ENCODE peak calls at places on chromosomes 6 and 20, in six cellular contexts. Q is aorta, J is fibroblast of lung, W is stomach, S is neuronal stem cell, O is heart right ventricle. D is an unnamed sample.

GRCh38 chr6:148342146-148343027 is at the start of gene SASH1:
- DNase-seq in Q (peak; percentile 83), J (peak; percentile 80), W (peak; percentile 57), S (peak; percentile 94), O (peak; percentile 71), D (peak; percentile 55)

GRCh38 chr6:143068001-143068400 is 7.3 kb downstream of the AIG1 start:
- DNase-seq in Q (no peak), J (no peak), W (no peak), S (no peak), O (no peak), D (no peak)

GRCh38 chr6:26311012-26311384 is 54.0 kb upstream of the BTN3A2 start:
- DNase-seq in Q (no peak), J (peak; percentile 60), W (no peak), S (no peak), O (no peak), D (peak; percentile 80)

GRCh38 chr20:19552144-19552895 is 205.7 kb upstream of the RIN2 start:
- DNase-seq in Q (peak; percentile 72), J (no peak), W (peak; percentile 49), S (peak; percentile 50), O (no peak), D (no peak)

GRCh38 chr20:49595811-49596545 is 28.0 kb upstream of the PTGIS start:
- DNase-seq in Q (peak; percentile 75), J (no peak), W (no peak), S (no peak), O (no peak), D (peak; percentile 64)

GRCh38 chr6:148203970-148204369 is 138.7 kb upstream of the SASH1 start:
- DNase-seq in Q (peak; percentile 55), J (peak; percentile 67), W (no peak), S (no peak), O (no peak), D (peak; percentile 35)

GRCh38 chr20:20710847-20711315 is 1.6 kb downstream of the RALGAPA2 start:
- DNase-seq in Q (no peak), J (no peak), W (peak; percentile 77), S (no peak), O (no peak), D (no peak)

GRCh38 chr6:142833054-142833453 is 111.9 kb downstream of the HIVEP2 start:
- DNase-seq in Q (no peak), J (peak; percentile 93), W (no peak), S (no peak), O (no peak), D (peak; percentile 97)

GRCh38 chr20:42889517-42889916 is 300.2 kb downstream of the PTPRT start:
- DNase-seq in Q (no peak), J (no peak), W (no peak), S (no peak), O (no peak), D (no peak)

GRCh38 chr6:170280689-170281045 is 10.2 kb downstream of the DLL1 start:
- DNase-seq in Q (no peak), J (peak; percentile 5), W (no peak), S (no peak), O (no peak), D (no peak)

GRCh38 chr6:121435444-121436069 is at the start of gene GJA1:
- DNase-seq in Q (peak; percentile 73), J (peak; percentile 88), W (no peak), S (peak; percentile 65), O (no peak), D (peak; percentile 85)

GRCh38 chr6:141829996-141830395 is 302.7 kb upstream of the GJE1 start:
- DNase-seq in Q (no peak), J (no peak), W (no peak), S (peak; percentile 45), O (no peak), D (no peak)
- H3K27ac ChIP-seq in Q (no peak overlapping the region), J (no peak overlapping the region), W (no peak overlapping the region), S (peak overlapping the region; percentile 72), O (no peak overlapping the region), D (no peak overlapping the region)

GRCh38 chr6:110882824-110883554 is 8.4 kb downstream of the AMD1 start:
- DNase-seq in Q (no peak), J (no peak), W (no peak), S (no peak), O (no peak), D (no peak)

GRCh38 chr6:110884321-110884720 is 9.7 kb downstream of the AMD1 start:
- DNase-seq in Q (no peak), J (no peak), W (no peak), S (no peak), O (no peak), D (no peak)

GRCh38 chr6:110881929-110882629 is 7.5 kb downstream of the AMD1 start:
- DNase-seq in Q (no peak), J (peak; percentile 86), W (no peak), S (no peak), O (no peak), D (no peak)

GRCh38 chr6:110886555-110887167 is 12.1 kb downstream of the AMD1 start:
- DNase-seq in Q (no peak), J (no peak), W (no peak), S (no peak), O (no peak), D (no peak)

GRCh38 chr6:110885526-110885925 is 10.9 kb downstream of the AMD1 start:
- DNase-seq in Q (no peak), J (no peak), W (no peak), S (no peak), O (no peak), D (no peak)
- H3K27ac ChIP-seq in Q (no peak overlapping the region), J (no peak overlapping the region), W (peak overlapping the region; percentile 23), S (no peak overlapping the region), O (peak overlapping the region; percentile 42), D (peak overlapping the region; percentile 5)

GRCh38 chr20:46915580-46916243 is 21.1 kb downstream of the EYA2 start:
- DNase-seq in Q (no peak), J (no peak), W (no peak), S (no peak), O (no peak), D (no peak)
- H3K27ac ChIP-seq in Q (peak overlapping the region; percentile 50), J (no peak overlapping the region), W (no peak overlapping the region), S (no peak overlapping the region), O (no peak overlapping the region), D (no peak overlapping the region)

DNA sequence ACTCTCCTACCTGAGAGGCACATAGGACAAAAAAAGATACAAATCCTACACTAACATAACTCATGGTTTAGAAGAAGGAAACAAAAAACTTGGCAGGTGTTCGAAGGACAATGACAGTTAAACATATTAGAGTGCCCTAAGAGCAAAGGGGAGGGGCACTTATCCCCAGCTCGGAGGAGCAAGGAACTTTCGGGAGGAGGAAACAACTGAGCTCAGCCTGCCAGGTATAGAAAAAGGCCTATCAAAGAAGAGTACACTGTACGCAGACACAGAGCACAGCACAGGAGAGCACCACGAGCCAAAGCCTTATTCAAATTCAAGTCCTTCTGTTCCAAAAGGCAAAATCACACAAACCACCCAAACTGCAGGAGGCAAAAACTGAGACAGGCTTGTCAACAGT is 108.9 kb downstream of the CHD6 start:
- DNase-seq in Q (no peak), J (no peak), W (no peak), S (no peak), O (no peak), D (no peak)
- H3K27ac ChIP-seq in Q (no peak overlapping the region), J (peak overlapping the region; percentile 43), W (no peak overlapping the region), S (no peak overlapping the region), O (peak overlapping the region; percentile 73), D (no peak overlapping the region)

DNA sequence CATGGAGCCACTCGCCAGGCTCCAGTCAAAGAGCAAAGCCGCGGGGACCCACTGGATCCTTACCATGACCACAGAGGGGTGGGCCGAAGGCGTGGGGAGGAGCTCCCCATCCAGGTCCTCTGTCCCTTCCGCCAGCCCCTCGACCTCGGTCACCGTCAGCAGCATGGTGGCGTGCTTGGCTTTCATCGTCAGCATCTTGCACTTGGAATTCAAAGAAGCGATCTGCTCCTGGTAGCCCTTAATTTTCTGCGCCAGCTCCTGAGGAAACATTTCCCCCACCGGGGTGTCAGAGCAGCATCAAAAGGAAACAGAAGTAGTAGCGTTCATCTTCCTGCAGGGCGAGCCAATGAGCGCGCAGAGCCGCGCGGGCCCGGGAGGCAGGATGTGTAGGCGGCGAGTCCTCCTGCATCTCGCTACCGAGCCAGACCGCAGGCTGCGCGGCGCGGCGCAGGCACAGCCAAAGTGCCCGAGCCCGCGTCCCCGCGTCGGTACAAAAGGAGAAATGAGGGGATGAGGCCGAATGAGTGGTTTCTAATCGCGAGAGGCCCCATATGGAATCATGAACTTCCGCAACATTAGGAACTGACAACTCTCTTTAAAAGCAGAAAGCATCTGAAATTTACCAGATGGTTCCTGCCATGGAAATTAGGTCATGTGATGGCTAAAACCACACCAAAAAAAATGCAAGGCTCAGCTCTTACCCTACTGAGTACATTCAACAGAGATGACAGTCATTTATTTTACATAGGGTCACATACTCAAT is 335.2 kb downstream of the SYNE1 start:
- DNase-seq in Q (peak; percentile 92), J (peak; percentile 89), W (peak; percentile 82), S (peak; percentile 76), O (peak; percentile 88), D (peak; percentile 89)
- H3K27ac ChIP-seq in Q (peak overlapping the region; percentile 28), J (peak overlapping the region; percentile 74), W (peak overlapping the region; percentile 75), S (no peak overlapping the region), O (peak overlapping the region; percentile 89), D (peak overlapping the region; percentile 75)

GRCh38 chr20:56453347-56453746 is 15.1 kb upstream of the RTF2 start:
- DNase-seq in Q (no peak), J (no peak), W (no peak), S (no peak), O (no peak), D (no peak)

GRCh38 chr20:56449459-56449858 is 19.0 kb upstream of the RTF2 start:
- DNase-seq in Q (no peak), J (no peak), W (no peak), S (no peak), O (no peak), D (no peak)

GRCh38 chr20:56458227-56458821 is 10.1 kb upstream of the RTF2 start:
- DNase-seq in Q (no peak), J (no peak), W (no peak), S (no peak), O (no peak), D (no peak)

GRCh38 chr20:56451056-56451765 is 17.2 kb upstream of the RTF2 start:
- DNase-seq in Q (no peak), J (no peak), W (no peak), S (no peak), O (no peak), D (no peak)

GRCh38 chr20:56454754-56455153 is 13.7 kb upstream of the RTF2 start:
- DNase-seq in Q (no peak), J (no peak), W (no peak), S (no peak), O (no peak), D (no peak)
- H3K27ac ChIP-seq in Q (no peak overlapping the region), J (no peak overlapping the region), W (no peak overlapping the region), S (no peak overlapping the region), O (no peak overlapping the region), D (no peak overlapping the region)